ENCODE peak calls at places on chromosomes 2 and 18, in seven cellular contexts. M is lower lobe of right lung, D is Calu3, A is GM13976, X is foreskin keratinocyte, P is GM10248, G is neural crest cell. Z is an unnamed sample.
A peak's percentile ranks its signal among the peaks of the same experiment; 100 is the strongest.

GRCh38 chr2:159497256-159497655 is 119.1 kb downstream of the BAZ2B start:
- DNase-seq in M (no peak), D (peak; percentile 35), A (no peak), X (peak; percentile 90), P (no peak), G (no peak), Z (no peak)

GRCh38 chr2:111118455-111119003 is 2.2 kb upstream of the BCL2L11 start:
- DNase-seq in M (peak; percentile 52), D (no peak), A (no peak), X (no peak), P (no peak), G (peak; percentile 26), Z (no peak)

GRCh38 chr2:109380502-109381326 is 233.1 kb downstream of the SEPTIN10 start:
- DNase-seq in M (no peak), D (no peak), A (no peak), X (no peak), P (no peak), G (no peak), Z (no peak)

GRCh38 chr2:163698857-163699256 is 37.0 kb downstream of the FIGN start:
- DNase-seq in M (no peak), D (no peak), A (no peak), X (peak; percentile 17), P (no peak), G (no peak), Z (no peak)

GRCh38 chr2:182946949-182947348 is 80.5 kb upstream of the FRZB start:
- DNase-seq in M (no peak), D (no peak), A (no peak), X (no peak), P (no peak), G (no peak), Z (no peak)

GRCh38 chr2:164675027-164675426 is 53.7 kb upstream of the GRB14 start:
- DNase-seq in M (no peak), D (no peak), A (no peak), X (no peak), P (no peak), G (no peak), Z (no peak)

GRCh38 chr18:72700961-72701710 is 157.0 kb upstream of the CBLN2 start:
- DNase-seq in M (no peak), D (no peak), A (peak; percentile 22), X (no peak), P (no peak), G (no peak), Z (no peak)

GRCh38 chr2:3606370-3607124 is 11.6 kb downstream of the COLEC11 start:
- DNase-seq in M (no peak), D (no peak), A (peak; percentile 29), X (no peak), P (peak; percentile 18), G (no peak), Z (no peak)

GRCh38 chr2:224584111-224584764 is 925 bp downstream of the CUL3 start:
- DNase-seq in M (peak; percentile 60), D (peak; percentile 27), A (no peak), X (peak; percentile 28), P (peak; percentile 18), G (peak; percentile 12), Z (no peak)

GRCh38 chr18:32815881-32816280 is 43.1 kb upstream of the KLHL14 start:
- DNase-seq in M (no peak), D (no peak), A (no peak), X (no peak), P (no peak), G (no peak), Z (no peak)

GRCh38 chr2:39593439-39594393 is 72.0 kb upstream of the TMEM178A start:
- DNase-seq in M (no peak), D (peak; percentile 53), A (peak; percentile 36), X (peak; percentile 55), P (peak; percentile 22), G (no peak), Z (peak; percentile 34)

GRCh38 chr2:76953733-76954347 is 568.3 kb downstream of the LRRTM4 start:
- DNase-seq in M (no peak), D (no peak), A (no peak), X (peak; percentile 45), P (peak; percentile 5), G (peak; percentile 57), Z (peak; percentile 14)

GRCh38 chr18:48023334-48024008 is 93.0 kb upstream of the SMAD2 start:
- DNase-seq in M (peak; percentile 36), D (peak; percentile 55), A (peak; percentile 44), X (peak; percentile 90), P (no peak), G (peak; percentile 39), Z (peak; percentile 55)

GRCh38 chr2:167342769-167343168 is 454.5 kb downstream of the XIRP2 start:
- DNase-seq in M (no peak), D (no peak), A (no peak), X (no peak), P (no peak), G (no peak), Z (no peak)
- TF ChIP-seq CTCF in M (no peak), D (no peak), A (no peak), X (no peak), P (no peak), G (peak; percentile 34), Z (no peak)

DNA sequence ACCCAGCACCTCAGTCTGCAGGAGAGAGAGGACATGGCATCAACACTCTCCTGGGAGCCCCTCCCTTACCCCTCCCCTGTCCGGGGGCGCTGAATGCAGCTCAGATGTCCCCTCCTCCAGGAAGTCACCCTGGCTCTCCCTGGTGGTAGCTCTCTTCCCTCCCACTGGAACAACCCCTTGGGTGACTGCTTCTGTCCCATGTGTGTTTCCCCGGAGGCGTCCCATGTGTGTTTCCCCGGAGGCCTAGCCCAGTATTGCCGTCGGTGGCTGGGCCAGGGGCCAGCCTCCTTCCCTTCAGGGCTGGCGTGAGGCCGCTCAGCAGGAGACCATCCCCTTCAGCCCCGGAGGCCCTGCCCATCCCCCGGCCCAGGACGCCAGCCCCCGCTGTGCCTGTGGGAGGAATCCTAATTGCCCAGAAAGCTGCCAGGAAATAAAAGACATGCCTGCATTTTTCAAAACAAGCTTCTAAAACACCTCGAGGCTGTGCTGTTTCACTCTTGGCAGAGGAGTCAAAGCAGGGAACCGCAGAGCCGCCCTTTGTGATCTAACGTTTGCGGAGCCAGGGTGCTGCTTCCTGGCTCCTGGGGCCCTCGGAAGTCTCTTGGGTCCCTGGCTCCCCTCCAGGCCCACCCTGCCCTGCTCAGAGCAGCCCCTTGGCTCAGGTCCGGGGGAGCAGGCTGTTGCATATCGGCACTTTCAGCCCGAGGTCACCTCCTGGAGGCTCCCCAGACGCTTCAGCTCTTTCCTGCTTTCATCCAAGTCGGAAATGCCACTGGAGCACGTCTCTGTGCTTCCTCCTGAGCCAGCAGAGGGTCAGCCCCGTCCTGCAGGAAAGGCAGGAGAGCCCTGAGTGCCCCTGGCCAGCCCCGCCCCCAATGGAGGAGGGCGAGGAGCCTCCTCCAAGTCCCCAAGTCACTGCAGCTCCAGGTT is 11.4 kb downstream of the SNED1 start:
- DNase-seq in M (peak; percentile 66), D (peak; percentile 30), A (peak; percentile 74), X (peak; percentile 35), P (no peak), G (no peak), Z (peak; percentile 64)
- TF ChIP-seq CTCF in M (peak; percentile 13), D (no peak), A (no peak), X (no peak), P (peak; percentile 10), G (peak; percentile 13), Z (no peak)

DNA sequence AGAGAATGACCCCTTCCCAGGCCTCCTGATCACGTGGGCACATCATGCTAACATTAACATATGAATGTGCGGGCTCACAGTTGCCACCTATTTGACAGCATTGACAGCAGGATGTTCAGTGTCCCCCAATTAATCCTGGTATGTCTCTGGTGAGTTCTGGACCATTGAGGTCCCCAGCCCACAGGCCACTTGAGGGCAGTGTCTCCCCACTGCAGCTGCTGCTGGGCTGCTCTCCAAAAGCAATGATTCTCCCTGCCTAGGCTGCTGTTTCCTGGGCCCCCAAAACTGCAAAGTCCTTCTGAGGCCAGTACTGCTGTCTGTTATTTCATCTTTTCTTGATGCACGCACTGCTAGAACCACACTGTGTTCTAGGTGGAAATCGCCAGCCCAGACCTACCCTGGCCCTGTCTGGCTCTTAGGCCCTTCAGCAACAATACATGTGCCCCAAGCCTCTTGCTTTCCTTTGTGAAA is 52.7 kb upstream of the MAPK4 start:
- DNase-seq in M (no peak), D (peak; percentile 63), A (peak; percentile 23), X (peak; percentile 28), P (peak; percentile 32), G (peak; percentile 54), Z (peak; percentile 29)
- TF ChIP-seq CTCF in M (peak; percentile 56), D (peak; percentile 65), A (peak; percentile 50), X (peak; percentile 78), P (peak; percentile 47), G (peak; percentile 77), Z (peak; percentile 26)

GRCh38 chr2:174888136-174888535 is 117.0 kb downstream of the CHN1 start:
- DNase-seq in M (no peak), D (no peak), A (no peak), X (no peak), P (no peak), G (no peak), Z (no peak)

GRCh38 chr2:174892546-174892945 is 112.6 kb downstream of the CHN1 start:
- DNase-seq in M (no peak), D (no peak), A (no peak), X (no peak), P (no peak), G (no peak), Z (no peak)

GRCh38 chr2:174893018-174893417 is 112.2 kb downstream of the CHN1 start:
- DNase-seq in M (no peak), D (no peak), A (no peak), X (no peak), P (no peak), G (no peak), Z (no peak)

GRCh38 chr2:174888646-174889271 is 116.4 kb downstream of the CHN1 start:
- DNase-seq in M (no peak), D (no peak), A (no peak), X (no peak), P (no peak), G (no peak), Z (no peak)
- TF ChIP-seq CTCF in M (no peak), D (no peak), A (no peak), X (peak; percentile 18), P (no peak), G (no peak), Z (no peak)

DNA sequence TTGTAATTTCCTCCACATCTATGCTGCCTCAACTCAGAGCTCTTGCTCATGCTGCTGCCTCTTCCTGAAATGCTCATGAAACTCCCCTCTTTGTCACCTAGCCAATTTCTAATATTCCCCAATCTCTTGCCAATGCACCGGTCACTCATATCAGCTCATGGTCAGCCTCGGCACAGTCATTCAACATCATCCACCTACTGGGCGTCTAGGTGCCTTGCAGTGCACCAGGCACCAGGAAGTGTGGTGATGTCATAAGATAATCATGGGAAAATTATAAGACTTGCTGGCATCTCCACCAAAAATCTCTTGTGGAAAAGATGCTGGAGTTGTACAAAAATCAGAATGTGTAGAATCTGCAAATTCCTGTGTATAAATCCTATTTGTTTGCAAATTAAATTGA is 52.6 kb upstream of the RAB27B start:
- DNase-seq in M (no peak), D (peak; percentile 73), A (no peak), X (peak; percentile 73), P (no peak), G (no peak), Z (no peak)
- TF ChIP-seq CTCF in M (no peak), D (peak; percentile 70), A (no peak), X (peak; percentile 68), P (no peak), G (no peak), Z (no peak)

GRCh38 chr2:1246239-1246638 is 167.0 kb upstream of the TPO start:
- DNase-seq in M (no peak), D (no peak), A (no peak), X (no peak), P (no peak), G (no peak), Z (no peak)
- TF ChIP-seq CTCF in M (no peak), D (no peak), A (no peak), X (no peak), P (no peak), G (no peak), Z (no peak)